ENCODE peak calls at places on chromosomes 7 and 10, in four cellular contexts. M is LHCN-M2, L is SK-N-DZ, X is fibroblast of the aortic adventitia. R is an unnamed sample.

GRCh38 chr7:75715864-75716263 is 22.9 kb downstream of the HIP1 start:
- DNase-seq in X (no peak), M (no peak), L (no peak), R (peak; percentile 40)

GRCh38 chr10:108911814-108912541 is 1011.3 kb downstream of the XPNPEP1 start:
- DNase-seq in L (peak; percentile 88), X (peak; percentile 63), M (peak; percentile 71), R (peak; percentile 82)

GRCh38 chr10:129764901-129765663 is 199.0 kb downstream of the EBF3 start:
- DNase-seq in L (no peak), M (no peak), X (no peak), R (no peak)

GRCh38 chr10:78959217-78959616 is 109.5 kb upstream of the ZMIZ1 start:
- DNase-seq in M (no peak), L (no peak), X (no peak), R (no peak)

GRCh38 chr7:71133232-71133622 is 1.3 kb downstream of the GALNT17 start:
- DNase-seq in L (no peak), M (no peak), X (no peak), R (no peak)

GRCh38 chr10:79052311-79053080 is 16.3 kb upstream of the ZMIZ1 start:
- DNase-seq in M (peak; percentile 5), X (no peak), L (peak; percentile 82), R (no peak)

GRCh38 chr10:103667390-103667789 is 173.9 kb downstream of the NEURL1 start:
- DNase-seq in M (no peak), L (no peak), X (peak; percentile 60), R (no peak)

GRCh38 chr7:87759511-87759910 is 116.6 kb downstream of the SLC25A40 start:
- DNase-seq in X (no peak), L (no peak), M (no peak), R (no peak)

GRCh38 chr7:91201731-91202130 is 62.5 kb upstream of the FZD1 start:
- DNase-seq in L (peak; percentile 9), X (no peak), M (no peak), R (no peak)

GRCh38 chr10:89536013-89536354 is 590 bp upstream of the SLC16A12 start:
- DNase-seq in X (no peak), L (no peak), M (no peak), R (no peak)

GRCh38 chr10:33421789-33422188 is 87.3 kb upstream of the NRP1 start:
- DNase-seq in L (no peak), X (peak; percentile 92), M (peak; percentile 96), R (peak; percentile 72)

GRCh38 chr10:116385994-116386809 is 41.4 kb upstream of the PNLIPRP3 start:
- DNase-seq in X (peak; percentile 58), M (peak; percentile 45), L (peak; percentile 57), R (peak; percentile 72)

GRCh38 chr10:13660545-13660920 is 73.8 kb downstream of the PRPF18 start:
- DNase-seq in L (no peak), M (peak; percentile 44), X (peak; percentile 25), R (no peak)

GRCh38 chr10:132011445-132011844 is 29.7 kb upstream of the BNIP3 start:
- DNase-seq in M (no peak), L (no peak), X (no peak), R (no peak)

GRCh38 chr10:114526112-114526496 is 121.8 kb upstream of the AFAP1L2 start:
- DNase-seq in X (no peak), L (no peak), M (peak; percentile 19), R (no peak)

GRCh38 chr7:40572810-40573470 is 438.1 kb downstream of the SUGCT start:
- DNase-seq in M (peak; percentile 90), L (no peak), X (no peak), R (peak; percentile 59)

GRCh38 chr10:133103311-133103910 is 15.7 kb downstream of the ADGRA1 start:
- DNase-seq in L (no peak), M (no peak), X (no peak), R (no peak)

GRCh38 chr7:100137851-100138760 is 10.6 kb upstream of the LAMTOR4 start:
- DNase-seq in L (no peak), X (no peak), M (no peak), R (no peak)

R was measured in myocyte.